ENCODE peak calls at places on chromosomes 6 and 20, in seven cellular contexts. L is heart left ventricle; Z is cardiac muscle cell; F is CD8-positive, alpha-beta T cell; G is neuronal stem cell; H is GM23248; I is HepG2. O is an unnamed sample. For H3K4me1 and H3K27me3, the result is how much of the 10 kb centered on the place peaks cover.

GRCh38 chr6:105099371-105099770 is 80.4 kb downstream of the POPDC3 start:
- DNase-seq in L (no peak), Z (no peak), F (no peak), G (no peak), H (no peak), I (no peak), O (no peak)

GRCh38 chr6:6461138-6461537 is 127.4 kb upstream of the LY86 start:
- DNase-seq in L (no peak), Z (no peak), F (no peak), G (no peak), H (peak), I (no peak), O (peak)

GRCh38 chr6:15152720-15153119 is 93.1 kb upstream of the JARID2 start:
- DNase-seq in L (no peak), Z (no peak), F (no peak), G (no peak), H (no peak), I (no peak), O (no peak)

GRCh38 chr20:64136004-64136710 is 28.1 kb upstream of the MYT1 start:
- DNase-seq in L (no peak), Z (no peak), F (no peak), G (no peak), H (no peak), I (no peak), O (peak)

GRCh38 chr6:14851286-14851685 is 394.6 kb upstream of the JARID2 start:
- DNase-seq in L (no peak), Z (no peak), F (no peak), G (no peak), H (peak), I (no peak), O (no peak)

GRCh38 chr6:132304891-132305305 is 96.4 kb downstream of the MOXD1 start:
- DNase-seq in L (no peak), Z (no peak), F (no peak), G (no peak), H (no peak), I (no peak), O (peak)

GRCh38 chr6:56026461-56027180 is 151.2 kb upstream of the BMP5 start:
- DNase-seq in L (no peak), Z (no peak), F (no peak), G (no peak), H (no peak), I (no peak), O (peak)

GRCh38 chr20:4449977-4450715 is 271.6 kb upstream of the PRND start:
- DNase-seq in L (no peak), Z (peak), F (no peak), G (no peak), H (peak), I (peak), O (no peak)

GRCh38 chr6:114707081-114707480 is 364.3 kb upstream of the HS3ST5 start:
- DNase-seq in L (no peak), Z (peak), F (no peak), G (peak), H (no peak), I (no peak), O (peak)

GRCh38 chr6:102766946-102767345 is 1373.4 kb downstream of the GRIK2 start:
- DNase-seq in L (no peak), Z (no peak), F (no peak), G (no peak), H (no peak), I (no peak), O (no peak)

GRCh38 chr20:47700327-47700726 is 85.0 kb downstream of the SULF2 start:
- DNase-seq in L (no peak), Z (no peak), F (no peak), G (no peak), H (no peak), I (no peak), O (no peak)

GRCh38 chr6:42159431-42160024 is 13.6 kb upstream of the GUCA1A start:
- DNase-seq in L (no peak), Z (no peak), F (no peak), G (no peak), H (no peak), I (no peak), O (no peak)

GRCh38 chr20:57458400-57459160 is 66.4 kb downstream of the CTCFL start:
- DNase-seq in L (no peak), Z (no peak), F (no peak), G (no peak), H (peak), I (no peak), O (no peak)

GRCh38 chr20:57456116-57456515 is 64.9 kb downstream of the RBM38 start:
- DNase-seq in L (no peak), Z (no peak), F (no peak), G (no peak), H (no peak), I (no peak), O (no peak)

GRCh38 chr20:57459278-57459677 is 65.7 kb downstream of the CTCFL start:
- DNase-seq in L (no peak), Z (no peak), F (no peak), G (no peak), H (no peak), I (no peak), O (no peak)

GRCh38 chr20:57455386-57455785 is 64.2 kb downstream of the RBM38 start:
- DNase-seq in L (no peak), Z (no peak), F (no peak), G (no peak), H (no peak), I (no peak), O (no peak)

GRCh38 chr20:57457243-57457761 is 66.1 kb downstream of the RBM38 start:
- DNase-seq in L (no peak), Z (no peak), F (no peak), G (no peak), H (peak), I (no peak), O (no peak)
- H3K4me1 ChIP-seq in L (under half), Z (under half), F (under half), G (under half), H (under half), I (under half), O (under half)

DNA sequence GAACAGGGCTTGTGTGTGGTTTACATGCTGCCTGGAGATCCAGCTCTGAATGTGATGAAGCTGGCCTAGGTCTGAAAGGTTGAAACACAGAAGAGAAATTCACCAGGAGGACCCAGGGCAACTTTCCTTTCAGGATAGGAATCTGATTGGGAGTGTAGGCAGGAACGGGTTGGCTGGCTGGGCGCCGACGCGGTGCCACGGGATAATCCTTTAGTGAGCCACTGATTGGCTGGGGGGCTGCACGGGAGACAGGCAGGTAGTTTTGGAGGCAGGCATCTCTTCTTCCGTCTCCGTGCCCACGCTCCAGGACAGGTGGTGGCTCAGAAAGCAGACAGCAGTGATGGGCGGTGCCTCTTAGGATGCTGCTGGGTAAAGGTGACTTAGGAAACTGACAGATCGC is 294.6 kb downstream of the CDH4 start:
- DNase-seq in L (no peak), Z (no peak), F (no peak), G (no peak), H (no peak), I (no peak), O (no peak)
- H3K27me3 ChIP-seq in L (under half), Z (under half), F (under half), G (under half), H (under half), I (under half), O (under half)

GRCh38 chr6:46815130-46815529 is 21.9 kb downstream of the MEP1A start:
- DNase-seq in L (no peak), Z (no peak), F (no peak), G (no peak), H (no peak), I (no peak), O (no peak)
- H3K27ac ChIP-seq in L (no peak), Z (no peak), F (no peak), G (no peak), H (no peak), I (no peak), O (no peak)

DNA sequence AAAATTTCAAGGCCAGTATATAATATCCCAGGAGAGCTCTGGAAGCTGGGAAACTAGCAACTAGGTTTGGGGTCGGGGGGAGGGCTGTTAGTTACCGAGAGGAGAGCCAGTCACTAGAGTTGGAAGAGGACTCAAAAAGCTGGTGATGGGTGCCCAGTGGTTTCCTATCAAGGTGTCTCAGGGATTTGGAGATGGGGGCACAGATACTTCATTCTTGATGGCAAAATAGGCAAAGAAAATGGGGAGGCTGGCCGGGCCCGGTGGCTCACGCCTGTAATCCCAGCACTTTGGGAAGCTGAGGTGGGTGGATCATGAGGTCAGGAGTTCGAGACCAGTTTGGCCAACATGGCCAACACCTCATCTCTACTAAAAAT is 805 bp downstream of the PHF1 start:
- DNase-seq in L (no peak), Z (no peak), F (no peak), G (no peak), H (no peak), I (no peak), O (no peak)
- H3K4me1 ChIP-seq in L (under half), Z (under half), F (half or more), G (under half), H (under half), I (under half), O (under half)

O was measured in SJCRH30.